ENCODE peak calls at places on chromosomes 7 and 10, in six cellular contexts. A, T, K, S, I and F are unnamed samples.

GRCh38 chr7:79176859-79177477 is 276.5 kb downstream of the MAGI2 start:
- DNase-seq in A (peak; percentile 34), T (peak; percentile 34), K (peak; percentile 48), S (no peak), I (peak; percentile 47), F (peak; percentile 67)

GRCh38 chr10:133264455-133264854 is 12.2 kb downstream of the ADAM8 start:
- DNase-seq in A (no peak), T (no peak), K (no peak), S (no peak), I (no peak), F (no peak)

GRCh38 chr7:332646-333398 is 42.9 kb downstream of the FOXL3 start:
- DNase-seq in A (peak; percentile 76), T (peak; percentile 73), K (peak; percentile 74), S (peak; percentile 62), I (no peak), F (no peak)

GRCh38 chr10:83922246-83922860 is 217.0 kb upstream of the GHITM start:
- DNase-seq in A (no peak), T (no peak), K (no peak), S (no peak), I (no peak), F (no peak)

GRCh38 chr10:8616166-8616565 is 561.7 kb downstream of the GATA3 start:
- DNase-seq in A (no peak), T (no peak), K (no peak), S (no peak), I (no peak), F (peak; percentile 44)

GRCh38 chr7:130721486-130722277 is 12.3 kb downstream of the KLF14 start:
- DNase-seq in A (peak; percentile 43), T (no peak), K (no peak), S (peak; percentile 67), I (peak; percentile 60), F (no peak)

GRCh38 chr7:78039791-78040776 is 241.5 kb downstream of the PHTF2 start:
- DNase-seq in A (peak; percentile 74), T (no peak), K (no peak), S (peak; percentile 14), I (no peak), F (peak; percentile 81)

GRCh38 chr7:11613292-11613930 is 218.6 kb downstream of the THSD7A start:
- DNase-seq in A (no peak), T (peak; percentile 39), K (peak; percentile 35), S (no peak), I (no peak), F (no peak)

GRCh38 chr10:97858001-97858439 is 8.4 kb downstream of the GOLGA7B start:
- DNase-seq in A (peak; percentile 72), T (no peak), K (no peak), S (no peak), I (no peak), F (no peak)

GRCh38 chr7:44290250-44290616 is 35.2 kb downstream of the CAMK2B start:
- DNase-seq in A (no peak), T (no peak), K (no peak), S (no peak), I (no peak), F (no peak)

GRCh38 chr7:150382123-150382843 is 3.2 kb downstream of the ZNF775 start:
- DNase-seq in A (no peak), T (no peak), K (no peak), S (no peak), I (no peak), F (no peak)

GRCh38 chr10:91409069-91409868 is 875 bp upstream of the HECTD2 start:
- DNase-seq in A (peak; percentile 8), T (peak; percentile 58), K (peak; percentile 75), S (peak; percentile 89), I (peak; percentile 89), F (peak; percentile 40)

GRCh38 chr10:116742367-116743265 is at the start of gene HSPA12A:
- DNase-seq in A (peak; percentile 53), T (no peak), K (peak; percentile 58), S (peak; percentile 86), I (peak; percentile 71), F (no peak)

GRCh38 chr10:3781458-3782098 is 3.4 kb downstream of the KLF6 start:
- DNase-seq in A (peak; percentile 57), T (no peak), K (no peak), S (peak; percentile 55), I (peak; percentile 65), F (no peak)

GRCh38 chr7:111266613-111267012 is 175.7 kb downstream of the LRRN3 start:
- DNase-seq in A (no peak), T (no peak), K (no peak), S (no peak), I (peak; percentile 91), F (no peak)

GRCh38 chr10:36574212-36574611 is 551.2 kb upstream of the ANKRD30A start:
- DNase-seq in A (no peak), T (no peak), K (no peak), S (no peak), I (peak; percentile 9), F (no peak)

GRCh38 chr10:1488970-1489548 is 248.3 kb downstream of the ADARB2 start:
- DNase-seq in A (peak; percentile 92), T (no peak), K (peak; percentile 43), S (no peak), I (no peak), F (peak; percentile 88)

GRCh38 chr7:471866-472639 is 47.6 kb downstream of the PDGFA start:
- DNase-seq in A (no peak), T (no peak), K (no peak), S (peak; percentile 72), I (peak; percentile 76), F (no peak)